ENCODE peak calls at places on chromosomes 5 and 9, in six cellular contexts. T, H, I, P, M and Y are unnamed samples.
A peak's percentile ranks its signal among the peaks of the same experiment; 100 is the strongest.

GRCh38 chr9:127612993-127613954 is 1.2 kb downstream of the STXBP1 start:
- DNase-seq in T (peak; percentile 85), H (peak; percentile 52), I (peak; percentile 92), P (peak; percentile 82), M (peak; percentile 72), Y (peak; percentile 86)

GRCh38 chr9:98523231-98523901 is 185.4 kb downstream of the GABBR2 start:
- DNase-seq in T (no peak), H (no peak), I (no peak), P (no peak), M (no peak), Y (no peak)

GRCh38 chr9:136050266-136050705 is 44.8 kb downstream of the NACC2 start:
- DNase-seq in T (no peak), H (no peak), I (peak; percentile 82), P (no peak), M (no peak), Y (no peak)

GRCh38 chr5:93461751-93462150 is 119.3 kb downstream of the NR2F1-AS1 start:
- DNase-seq in T (no peak), H (no peak), I (no peak), P (no peak), M (no peak), Y (no peak)

GRCh38 chr5:107388111-107388861 is 282.5 kb downstream of the EFNA5 start:
- DNase-seq in T (no peak), H (no peak), I (no peak), P (peak; percentile 29), M (no peak), Y (no peak)

GRCh38 chr9:118669986-118670385 is 699.2 kb downstream of the BRINP1 start:
- DNase-seq in T (no peak), H (no peak), I (no peak), P (no peak), M (no peak), Y (no peak)

GRCh38 chr5:110817437-110817836 is 78.6 kb downstream of the SLC25A46 start:
- DNase-seq in T (no peak), H (no peak), I (no peak), P (no peak), M (no peak), Y (no peak)

GRCh38 chr5:172163346-172163745 is 24.7 kb downstream of the STK10 start:
- DNase-seq in T (no peak), H (no peak), I (no peak), P (no peak), M (no peak), Y (no peak)

GRCh38 chr5:139949710-139950109 is 93.4 kb downstream of the NRG2 start:
- DNase-seq in T (no peak), H (no peak), I (no peak), P (no peak), M (no peak), Y (no peak)

GRCh38 chr5:150615141-150615699 is 25.2 kb upstream of the SYNPO start:
- DNase-seq in T (peak; percentile 85), H (no peak), I (no peak), P (no peak), M (no peak), Y (no peak)

GRCh38 chr5:58060971-58061370 is 398.9 kb downstream of the PLK2 start:
- DNase-seq in T (no peak), H (no peak), I (no peak), P (no peak), M (no peak), Y (no peak)

DNA sequence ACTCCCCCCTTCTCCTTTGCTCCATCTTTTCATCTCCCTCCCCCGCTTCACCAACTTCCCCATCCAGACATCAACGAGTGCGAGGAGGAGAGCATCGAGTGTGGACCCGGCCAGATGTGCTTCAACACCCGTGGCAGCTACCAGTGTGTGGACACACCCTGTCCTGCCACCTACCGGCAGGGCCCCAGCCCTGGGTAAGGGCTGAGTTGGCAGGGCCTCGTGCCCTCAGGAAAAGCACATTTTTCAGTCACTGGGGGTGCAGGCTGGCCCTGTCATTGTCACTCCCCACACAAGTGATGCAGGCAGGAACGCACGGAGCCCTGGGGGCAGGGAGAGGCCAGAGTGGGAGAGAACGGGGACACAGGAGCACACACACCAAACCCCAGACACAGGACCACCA is 12.4 kb upstream of the ASS1 start:
- DNase-seq in T (no peak), H (no peak), I (no peak), P (peak; percentile 52), M (no peak), Y (no peak)
- TF ChIP-seq CTCF in T (no peak), H (no peak), I (no peak), P (no peak), M (peak; percentile 29), Y (peak; percentile 31)

GRCh38 chr9:79292731-79293280 is 279.0 kb upstream of the TLE4 start:
- DNase-seq in T (no peak), H (no peak), I (no peak), P (no peak), M (no peak), Y (no peak)

GRCh38 chr9:79289856-79290255 is 281.9 kb upstream of the TLE4 start:
- DNase-seq in T (no peak), H (no peak), I (no peak), P (no peak), M (no peak), Y (no peak)

GRCh38 chr9:79287881-79288280 is 283.9 kb upstream of the TLE4 start:
- DNase-seq in T (no peak), H (no peak), I (no peak), P (no peak), M (no peak), Y (no peak)

GRCh38 chr9:79287152-79287766 is 284.5 kb upstream of the TLE4 start:
- DNase-seq in T (no peak), H (no peak), I (no peak), P (no peak), M (no peak), Y (no peak)
- TF ChIP-seq CTCF in T (no peak), H (no peak), I (no peak), P (no peak), M (no peak), Y (no peak)

GRCh38 chr9:3648722-3649121 is 122.9 kb upstream of the RFX3 start:
- DNase-seq in T (no peak), H (no peak), I (no peak), P (no peak), M (no peak), Y (no peak)

GRCh38 chr9:3650994-3651622 is 125.3 kb upstream of the RFX3 start:
- DNase-seq in T (no peak), H (no peak), I (no peak), P (no peak), M (no peak), Y (no peak)

GRCh38 chr9:3648266-3648665 is 122.5 kb upstream of the RFX3 start:
- DNase-seq in T (no peak), H (no peak), I (no peak), P (no peak), M (no peak), Y (no peak)

GRCh38 chr9:3646226-3646625 is 120.4 kb upstream of the RFX3 start:
- DNase-seq in T (no peak), H (no peak), I (no peak), P (no peak), M (no peak), Y (no peak)

DNA sequence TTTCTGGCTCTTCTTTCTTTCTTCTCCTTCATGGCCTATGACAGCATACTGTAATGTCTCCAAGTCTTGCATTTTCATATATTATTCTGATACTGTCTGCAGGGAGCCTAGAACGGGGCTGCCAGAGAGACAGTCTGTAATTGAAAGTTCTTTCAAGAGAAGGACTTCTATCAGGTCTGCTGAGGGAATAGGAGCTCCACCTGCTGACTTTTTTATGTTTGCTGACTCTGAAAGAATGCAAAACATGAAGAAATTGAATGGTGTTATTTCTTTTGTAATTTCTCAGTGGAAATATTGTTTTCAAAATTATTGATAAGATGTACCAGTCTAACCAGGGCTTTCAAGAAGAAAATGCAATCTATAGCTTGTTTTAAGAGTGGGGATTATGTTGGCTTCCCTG is 121.9 kb upstream of the RFX3 start:
- DNase-seq in T (no peak), H (no peak), I (no peak), P (no peak), M (no peak), Y (no peak)
- TF ChIP-seq CTCF in T (no peak), H (no peak), I (no peak), P (no peak), M (peak; percentile 26), Y (no peak)

DNA sequence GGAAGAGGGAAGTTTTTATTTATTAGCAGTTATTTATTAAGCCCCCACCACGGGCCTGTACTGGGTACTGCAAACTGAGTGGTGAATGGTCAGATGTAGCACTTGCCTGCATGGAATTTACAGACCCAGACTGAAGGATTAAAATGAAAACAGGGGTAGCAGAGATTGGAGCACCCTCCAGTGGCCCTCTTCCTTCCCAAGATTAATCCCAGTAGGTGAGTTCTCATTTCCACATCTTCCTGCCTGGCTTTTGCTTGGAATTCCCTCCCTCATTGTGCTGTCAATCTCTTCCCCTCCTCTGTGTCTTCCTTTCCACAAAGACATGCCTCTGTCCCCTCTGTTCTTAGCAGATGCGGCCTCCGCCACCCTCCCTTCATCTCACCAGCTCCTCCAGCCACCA is 39.2 kb downstream of the MVB12B start:
- DNase-seq in T (no peak), H (no peak), I (no peak), P (no peak), M (no peak), Y (no peak)
- TF ChIP-seq CTCF in T (no peak), H (no peak), I (no peak), P (no peak), M (peak; percentile 14), Y (no peak)

DNA sequence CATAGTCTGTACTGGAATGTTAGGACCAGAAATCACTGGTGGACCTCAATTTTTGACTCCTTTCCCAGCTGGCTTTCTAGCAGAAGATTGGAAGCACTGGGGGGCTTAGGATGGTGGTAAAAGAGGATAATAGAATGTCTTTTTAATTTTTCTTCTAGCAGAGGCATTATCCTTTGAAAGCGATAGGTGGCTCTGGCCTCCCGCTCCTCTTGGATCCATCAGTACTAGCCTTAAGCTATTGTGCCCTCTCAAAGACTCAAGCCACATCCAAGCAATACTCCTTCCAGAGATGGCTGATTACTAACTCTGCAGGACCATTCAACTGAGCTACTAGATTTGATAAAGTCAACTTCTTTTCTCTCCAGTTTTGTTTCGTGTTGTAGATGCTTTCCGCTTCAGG is 610.6 kb downstream of the CDH12 start:
- DNase-seq in T (no peak), H (peak; percentile 2), I (no peak), P (peak; percentile 2), M (no peak), Y (no peak)
- TF ChIP-seq CTCF in T (no peak), H (peak; percentile 13), I (no peak), P (peak; percentile 42), M (no peak), Y (no peak)

DNA sequence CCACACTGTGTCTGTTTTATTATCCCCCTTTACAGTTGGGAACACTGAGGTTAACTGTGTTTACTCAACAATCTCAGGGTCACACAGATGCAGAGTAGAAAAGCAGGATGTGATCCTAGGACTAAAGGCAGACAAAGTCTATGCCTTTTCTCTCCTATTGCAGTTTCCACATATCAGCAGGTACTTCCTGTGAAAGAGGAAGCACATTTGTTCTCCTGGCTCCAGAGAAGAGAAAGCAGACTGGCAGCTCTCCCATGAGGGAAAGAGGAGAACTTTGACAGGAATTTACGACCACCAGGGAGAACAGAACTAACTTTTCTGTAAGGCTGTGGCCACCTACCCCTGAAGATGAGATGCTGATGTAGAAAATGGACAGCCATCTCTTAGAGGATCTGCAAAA is 84.2 kb upstream of the TNC start:
- DNase-seq in T (no peak), H (no peak), I (no peak), P (no peak), M (no peak), Y (no peak)
- TF ChIP-seq CTCF in T (no peak), H (no peak), I (no peak), P (no peak), M (no peak), Y (no peak)